ENCODE peak calls at places on chromosome 10, in eight cellular contexts. N, W, B, H, P, Q, X and L are unnamed samples.

GRCh38 chr10:76117949-76118348 is 686.5 kb downstream of the LRMDA start:
- DNase-seq in N (no peak), W (no peak), B (no peak), H (no peak), P (no peak), Q (no peak), X (no peak), L (no peak)

GRCh38 chr10:106033065-106033464 is 1131.4 kb downstream of the SORCS1 start:
- DNase-seq in N (no peak), W (no peak), B (no peak), H (no peak), P (no peak), Q (no peak), X (no peak), L (no peak)

GRCh38 chr10:20885678-20886077 is 11.4 kb downstream of the NEBL start:
- DNase-seq in N (no peak), W (no peak), B (no peak), H (no peak), P (peak), Q (no peak), X (no peak), L (no peak)

GRCh38 chr10:46560952-46561351 is 4.5 kb upstream of the GPRIN2 start:
- DNase-seq in N (no peak), W (no peak), B (no peak), H (peak), P (no peak), Q (no peak), X (no peak), L (no peak)

GRCh38 chr10:114806572-114807391 is 14.8 kb upstream of the FHIP2A start:
- DNase-seq in N (no peak), W (no peak), B (no peak), H (no peak), P (no peak), Q (no peak), X (no peak), L (no peak)

GRCh38 chr10:58775960-58776574 is 263.4 kb downstream of the BICC1 start:
- DNase-seq in N (no peak), W (no peak), B (no peak), H (no peak), P (peak), Q (no peak), X (peak), L (no peak)

GRCh38 chr10:7956508-7956907 is 98.0 kb upstream of the GATA3 start:
- DNase-seq in N (no peak), W (no peak), B (no peak), H (no peak), P (no peak), Q (no peak), X (no peak), L (no peak)

GRCh38 chr10:74079028-74079913 is 71.4 kb downstream of the AP3M1 start:
- DNase-seq in N (no peak), W (no peak), B (no peak), H (no peak), P (no peak), Q (no peak), X (no peak), L (no peak)

GRCh38 chr10:110067960-110068770 is 60.4 kb downstream of the ADD3 start:
- DNase-seq in N (no peak), W (peak), B (no peak), H (no peak), P (peak), Q (no peak), X (peak), L (no peak)

GRCh38 chr10:30973737-30974136 is 57.9 kb downstream of the ZNF438 start:
- DNase-seq in N (no peak), W (no peak), B (no peak), H (no peak), P (no peak), Q (no peak), X (no peak), L (no peak)

GRCh38 chr10:53314856-53315255 is 542.3 kb upstream of the MBL2 start:
- DNase-seq in N (no peak), W (no peak), B (no peak), H (no peak), P (no peak), Q (no peak), X (peak), L (no peak)

GRCh38 chr10:117162093-117163021 is 24.3 kb upstream of the VAX1 start:
- DNase-seq in N (no peak), W (no peak), B (no peak), H (no peak), P (no peak), Q (no peak), X (peak), L (no peak)

GRCh38 chr10:92915892-92916291 is 67.6 kb downstream of the EXOC6 start:
- DNase-seq in N (no peak), W (no peak), B (no peak), H (no peak), P (no peak), Q (no peak), X (no peak), L (no peak)

GRCh38 chr10:92913973-92914372 is 65.7 kb downstream of the EXOC6 start:
- DNase-seq in N (no peak), W (no peak), B (no peak), H (no peak), P (no peak), Q (no peak), X (peak), L (no peak)

GRCh38 chr10:92916433-92916832 is 68.1 kb downstream of the EXOC6 start:
- DNase-seq in N (no peak), W (no peak), B (no peak), H (no peak), P (no peak), Q (no peak), X (peak), L (no peak)

GRCh38 chr10:92914478-92915066 is 66.3 kb downstream of the EXOC6 start:
- DNase-seq in N (no peak), W (peak), B (peak), H (no peak), P (peak), Q (no peak), X (peak), L (no peak)
- TF ChIP-seq CTCF in N (peak), W (peak), B (peak), H (peak), P (peak), Q (no peak), X (peak), L (peak)

DNA sequence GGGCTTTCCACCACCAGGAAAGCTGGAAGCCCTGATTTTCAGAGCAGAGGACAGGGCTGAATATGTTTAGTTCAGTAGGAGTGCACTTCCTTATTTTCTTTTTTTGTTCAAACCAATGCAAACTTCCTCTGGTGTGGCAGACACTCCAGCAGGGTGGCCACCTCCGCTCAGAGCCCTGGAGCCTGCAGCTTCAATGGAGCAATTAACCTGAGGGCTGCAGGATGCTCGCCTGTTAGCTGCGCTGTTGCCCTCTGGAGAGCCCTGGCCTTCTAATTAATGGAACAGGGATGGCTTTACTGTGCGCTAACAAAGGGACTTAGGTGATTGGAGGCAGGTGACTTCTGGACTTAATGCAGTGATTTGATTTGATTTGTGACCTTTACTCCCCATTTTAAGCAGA is 122.8 kb upstream of the CTBP2 start:
- DNase-seq in N (no peak), W (no peak), B (no peak), H (no peak), P (no peak), Q (no peak), X (peak), L (no peak)
- TF ChIP-seq CTCF in N (no peak), W (no peak), B (no peak), H (no peak), P (no peak), Q (no peak), X (peak), L (no peak)

GRCh38 chr10:79155301-79156081 is 86.7 kb downstream of the ZMIZ1 start:
- DNase-seq in N (no peak), W (no peak), B (no peak), H (peak), P (peak), Q (no peak), X (no peak), L (no peak)
- TF ChIP-seq CTCF in N (peak), W (no peak), B (no peak), H (no peak), P (no peak), Q (no peak), X (peak), L (peak)

DNA sequence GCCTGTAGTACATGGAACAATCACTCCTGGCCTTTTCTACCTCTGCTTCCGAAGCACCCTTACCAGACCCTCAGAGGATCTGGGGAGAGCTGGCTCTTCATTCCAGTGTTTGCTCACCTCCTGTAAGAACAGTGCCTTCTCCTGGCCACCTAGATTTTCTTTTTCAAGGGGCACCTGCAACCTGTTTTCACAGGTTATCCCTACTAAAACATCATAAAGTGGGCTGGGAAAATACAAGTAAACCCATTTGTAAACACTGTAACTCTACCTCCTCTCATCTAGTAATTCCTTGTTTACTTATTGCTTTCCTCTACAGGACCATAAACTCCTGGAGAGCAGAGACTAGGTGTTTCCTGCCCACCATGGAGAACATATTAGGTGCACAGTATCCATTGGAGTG is 1.1 kb downstream of the PIK3AP1 start:
- DNase-seq in N (no peak), W (no peak), B (no peak), H (no peak), P (peak), Q (no peak), X (no peak), L (no peak)
- TF ChIP-seq CTCF in N (no peak), W (no peak), B (no peak), H (no peak), P (peak), Q (no peak), X (no peak), L (no peak)

DNA sequence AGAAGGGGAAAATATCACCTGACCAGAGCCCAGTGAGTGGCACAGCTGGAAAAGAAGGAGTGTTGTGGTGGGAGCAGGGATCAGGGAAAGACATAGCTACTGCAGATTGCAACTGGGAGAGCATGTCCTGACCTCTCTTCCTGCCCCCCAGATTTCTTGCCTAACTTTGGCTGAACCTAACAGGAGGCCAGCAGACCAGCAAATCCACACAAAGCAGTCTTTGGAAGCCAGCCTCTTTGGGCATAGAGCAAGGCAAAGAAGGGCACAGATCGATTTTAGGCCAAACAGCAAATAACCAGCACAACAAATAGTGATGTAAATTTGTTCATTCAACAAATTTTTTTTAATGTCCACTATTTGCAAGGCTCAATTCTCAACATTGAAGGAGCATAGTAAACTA is 433.2 kb upstream of the GHITM start:
- DNase-seq in N (no peak), W (no peak), B (no peak), H (no peak), P (no peak), Q (no peak), X (no peak), L (no peak)
- TF ChIP-seq CTCF in N (no peak), W (no peak), B (no peak), H (no peak), P (no peak), Q (no peak), X (no peak), L (no peak)

GRCh38 chr10:85510682-85511081 is 855.9 kb downstream of the GRID1 start:
- DNase-seq in N (no peak), W (no peak), B (no peak), H (no peak), P (no peak), Q (no peak), X (peak), L (no peak)
- TF ChIP-seq CTCF in N (no peak), W (no peak), B (no peak), H (no peak), P (no peak), Q (no peak), X (peak), L (no peak)

GRCh38 chr10:77606751-77607150 is 30.9 kb downstream of the KCNMA1 start:
- DNase-seq in N (no peak), W (no peak), B (no peak), H (no peak), P (no peak), Q (no peak), X (peak), L (no peak)
- TF ChIP-seq CTCF in N (no peak), W (no peak), B (peak), H (no peak), P (no peak), Q (no peak), X (peak), L (no peak)